ENCODE peak calls at places on chromosome 6, in ten cellular contexts. S is heart left ventricle, Q is lung, D is NCI-H1092 treated with DMSO at 0.1 percent for 48 hours, V is tibial artery, A is HepG2, N is mesothelial cell of epicardium, J is thoracic aorta, Y is SJSA1, K is naive B cell. T is an unnamed sample.
A peak's percentile ranks its signal among the peaks of the same experiment; 100 is the strongest.

GRCh38 chr6:156662025-156662445 is 115.1 kb upstream of the ARID1B start:
- DNase-seq in N (peak; percentile 90), Y (no peak), K (no peak), J (no peak), A (peak; percentile 50), S (no peak), Q (no peak), D (no peak), V (no peak), T (peak; percentile 67)

GRCh38 chr6:158744986-158745430 is 74.2 kb downstream of the EZR start:
- DNase-seq in J (no peak), S (no peak), K (no peak), N (no peak), Y (no peak), V (no peak), Q (no peak), A (no peak), D (no peak), T (no peak)

GRCh38 chr6:124881898-124882579 is 80.2 kb upstream of the RNF217 start:
- DNase-seq in A (no peak), N (no peak), V (no peak), K (no peak), Y (no peak), D (no peak), J (no peak), Q (no peak), S (no peak), T (no peak)

GRCh38 chr6:81999270-81999669 is 246.8 kb upstream of the TENT5A start:
- DNase-seq in V (no peak), A (peak; percentile 50), Y (no peak), K (no peak), N (no peak), J (no peak), S (no peak), D (no peak), Q (no peak), T (no peak)

GRCh38 chr6:144284753-144285547 is at the start of gene UTRN:
- DNase-seq in D (no peak), Q (peak; percentile 86), Y (peak; percentile 88), K (peak; percentile 36), S (peak; percentile 87), J (peak; percentile 18), A (peak; percentile 74), N (peak; percentile 75), V (peak; percentile 91), T (peak; percentile 65)

GRCh38 chr6:1611322-1611571 is 1.5 kb downstream of the FOXC1 start:
- DNase-seq in K (no peak), N (no peak), V (no peak), Q (no peak), J (no peak), A (no peak), D (no peak), Y (no peak), S (peak; percentile 30), T (no peak)

GRCh38 chr6:73719041-73719440 is 23.0 kb downstream of the CD109 start:
- DNase-seq in K (no peak), A (no peak), V (no peak), N (no peak), J (no peak), S (no peak), Q (no peak), Y (no peak), D (no peak), T (no peak)

GRCh38 chr6:90065173-90065572 is 170.9 kb downstream of the GJA10 start:
- DNase-seq in S (no peak), A (no peak), J (no peak), N (no peak), V (no peak), D (no peak), Q (no peak), K (no peak), Y (no peak), T (no peak)

GRCh38 chr6:134774244-134774643 is 175.7 kb downstream of the ALDH8A1 start:
- DNase-seq in S (no peak), Y (no peak), V (no peak), N (no peak), A (no peak), D (no peak), Q (no peak), K (no peak), J (no peak), T (no peak)

GRCh38 chr6:80638222-80639055 is 532.0 kb downstream of the BCKDHB start:
- DNase-seq in Q (peak; percentile 60), V (peak; percentile 71), S (no peak), K (no peak), Y (peak; percentile 85), D (peak; percentile 18), N (no peak), J (no peak), A (peak; percentile 11), T (peak; percentile 2)

GRCh38 chr6:82951389-82951788 is 114.3 kb downstream of the UBE3D start:
- DNase-seq in N (no peak), S (no peak), V (no peak), A (no peak), J (no peak), Y (no peak), Q (no peak), D (no peak), K (no peak), T (no peak)

GRCh38 chr6:137641474-137642077 is 147.4 kb upstream of the OLIG3 start:
- DNase-seq in A (peak; percentile 79), Y (peak; percentile 59), Q (peak; percentile 66), K (peak; percentile 54), N (peak; percentile 59), D (peak; percentile 45), S (peak; percentile 75), V (peak; percentile 69), J (peak; percentile 7), T (peak; percentile 72)